ENCODE peak calls at places on chromosomes 3 and 15, in six cellular contexts. L is astrocyte of the cerebellum, K is A549, E is endothelial cell of umbilical vein, O is ovary, G is AG09309. F is an unnamed sample.

GRCh38 chr3:23129817-23130216 is 73.3 kb upstream of the UBE2E2 start:
- DNase-seq in E (no peak), O (no peak), G (peak; percentile 24), L (no peak), K (no peak), F (no peak)

GRCh38 chr15:96735621-96736020 is 405.1 kb downstream of the NR2F2 start:
- DNase-seq in K (no peak), O (no peak), L (no peak), G (no peak), E (no peak), F (no peak)

GRCh38 chr3:64290864-64291263 is 65.6 kb upstream of the PRICKLE2 start:
- DNase-seq in L (no peak), E (no peak), K (no peak), G (no peak), O (no peak), F (no peak)

GRCh38 chr3:48416091-48416505 is 13.8 kb downstream of the PLXNB1 start:
- DNase-seq in G (no peak), L (no peak), O (no peak), K (no peak), E (no peak), F (no peak)

GRCh38 chr3:197746214-197746613 is 3.5 kb upstream of the FYTTD1 start:
- DNase-seq in O (no peak), L (no peak), E (no peak), G (no peak), K (no peak), F (no peak)

GRCh38 chr3:59101091-59101738 is 51.4 kb upstream of the CFAP20DC start:
- DNase-seq in K (no peak), E (no peak), O (no peak), G (peak; percentile 53), L (no peak), F (no peak)

GRCh38 chr3:45084820-45085816 is 59.0 kb downstream of the CLEC3B start:
- DNase-seq in G (peak; percentile 82), E (no peak), K (no peak), O (no peak), L (peak; percentile 94), F (no peak)

GRCh38 chr15:83898295-83898694 is 244.4 kb downstream of the ADAMTSL3 start:
- DNase-seq in G (no peak), L (no peak), E (no peak), O (no peak), K (no peak), F (no peak)

GRCh38 chr3:149314807-149315578 is 18.4 kb downstream of the TM4SF18 start:
- DNase-seq in K (no peak), O (no peak), E (peak; percentile 60), L (peak; percentile 70), G (peak; percentile 71), F (no peak)

GRCh38 chr3:143634991-143635390 is 213.3 kb downstream of the SLC9A9 start:
- DNase-seq in L (no peak), G (no peak), K (no peak), E (no peak), O (no peak), F (no peak)

GRCh38 chr3:132723024-132723462 is 834 bp upstream of the NPHP3 start:
- DNase-seq in L (peak; percentile 42), K (peak; percentile 17), O (no peak), G (no peak), E (no peak), F (peak; percentile 22)

GRCh38 chr3:188431553-188431952 is 277.6 kb downstream of the LPP start:
- DNase-seq in O (no peak), G (peak; percentile 43), K (no peak), E (peak; percentile 68), L (no peak), F (peak; percentile 30)

GRCh38 chr3:124410471-124410870 is 319.8 kb upstream of the UMPS start:
- DNase-seq in K (no peak), E (no peak), L (no peak), O (no peak), G (no peak), F (peak; percentile 29)

GRCh38 chr15:66405605-66406004 is 18.9 kb downstream of the MAP2K1 start:
- DNase-seq in G (no peak), E (peak; percentile 83), K (no peak), O (no peak), L (no peak), F (no peak)

GRCh38 chr3:105823149-105823866 is 45.5 kb downstream of the CBLB start:
- DNase-seq in L (peak; percentile 66), O (no peak), G (peak; percentile 74), E (peak; percentile 63), K (peak; percentile 23), F (peak; percentile 81)

GRCh38 chr3:121748638-121749275 is 784 bp downstream of the GOLGB1 start:
- DNase-seq in G (peak; percentile 10), L (no peak), O (no peak), E (no peak), K (peak; percentile 15), F (no peak)

GRCh38 chr3:58164199-58164879 is 46.4 kb downstream of the DNASE1L3 start:
- DNase-seq in E (peak; percentile 65), K (peak; percentile 72), O (peak; percentile 77), G (no peak), L (peak; percentile 59), F (no peak)

GRCh38 chr3:12170207-12170606 is 11.5 kb upstream of the TIMP4 start:
- DNase-seq in E (no peak), K (no peak), G (no peak), L (no peak), O (no peak), F (no peak)

GRCh38 chr3:194691481-194692281 is 6.0 kb downstream of the FAM43A start:
- DNase-seq in O (no peak), L (no peak), G (no peak), K (no peak), E (peak; percentile 68), F (peak; percentile 22)

GRCh38 chr3:183502782-183503181 is 52.7 kb downstream of the KLHL6 start:
- DNase-seq in G (no peak), L (no peak), K (no peak), E (no peak), O (no peak), F (no peak)

GRCh38 chr3:27554706-27555105 is 70.5 kb upstream of the SLC4A7 start:
- DNase-seq in G (no peak), L (no peak), K (no peak), O (no peak), E (no peak), F (no peak)

GRCh38 chr3:40129510-40129909 is 180.0 kb upstream of the EIF1B start:
- DNase-seq in E (no peak), G (no peak), O (no peak), K (no peak), L (no peak), F (no peak)

GRCh38 chr3:10198761-10199688 is 34.3 kb downstream of the IRAK2 start:
- DNase-seq in G (no peak), K (peak; percentile 50), O (no peak), E (peak; percentile 73), L (no peak), F (peak; percentile 88)

GRCh38 chr15:48806151-48806550 is 4.7 kb downstream of the CEP152 start:
- DNase-seq in K (no peak), G (no peak), O (no peak), E (no peak), L (no peak), F (no peak)

GRCh38 chr15:67114046-67114445 is 48.6 kb downstream of the SMAD3 start:
- DNase-seq in G (no peak), K (no peak), L (no peak), O (no peak), E (no peak), F (no peak)

GRCh38 chr3:19866751-19867347 is 67.2 kb downstream of the EFHB start:
- DNase-seq in L (peak; percentile 41), K (peak; percentile 28), O (no peak), E (peak; percentile 63), G (peak; percentile 14), F (no peak)

GRCh38 chr3:175185903-175186302 is 326.8 kb downstream of the NAALADL2 start:
- DNase-seq in G (no peak), K (no peak), O (no peak), E (no peak), L (no peak), F (no peak)

GRCh38 chr3:110389005-110389404 is 682.6 kb upstream of the NECTIN3 start:
- DNase-seq in G (no peak), O (no peak), L (no peak), K (no peak), E (no peak), F (no peak)

GRCh38 chr3:120039642-120040610 is 54.3 kb downstream of the GSK3B start:
- DNase-seq in K (no peak), L (no peak), E (no peak), G (no peak), O (no peak), F (no peak)

GRCh38 chr3:158780795-158781590 is 20.9 kb upstream of the MFSD1 start:
- DNase-seq in O (no peak), L (no peak), E (no peak), K (no peak), G (no peak), F (no peak)
- TF ChIP-seq CTCF in O (no peak), L (peak; percentile 6), E (no peak), K (no peak), G (no peak), F (peak; percentile 21)

GRCh38 chr3:172070269-172070668 is 30.9 kb downstream of the FNDC3B start:
- DNase-seq in L (no peak), K (no peak), E (no peak), O (no peak), G (no peak), F (no peak)
- H3K4me3 ChIP-seq in L (no peak overlapping the region), K (no peak overlapping the region), E (no peak overlapping the region), O (no peak overlapping the region), G (no peak overlapping the region), F (no peak overlapping the region)

DNA sequence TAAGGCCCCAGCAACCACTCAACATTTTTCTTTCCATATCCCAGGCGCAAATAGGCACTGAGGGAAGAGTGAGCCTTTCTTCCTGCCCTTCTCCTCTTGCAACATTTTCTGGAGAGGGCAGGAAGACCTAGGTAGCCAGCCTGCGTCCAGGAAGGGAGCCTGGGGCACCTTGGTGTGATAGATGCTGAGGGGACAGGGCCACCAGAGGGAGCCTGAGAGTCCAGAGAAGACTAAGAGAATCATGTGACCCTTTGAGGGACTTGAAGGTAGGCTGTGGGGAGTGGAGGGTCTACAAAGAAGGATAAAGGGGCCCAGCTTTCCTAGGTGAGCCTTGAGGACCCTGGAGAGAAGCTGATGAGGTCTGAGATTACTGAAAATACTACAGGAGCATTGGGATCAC is 346.6 kb downstream of the CNTN6 start:
- DNase-seq in E (no peak), K (no peak), G (no peak), L (no peak), O (no peak), F (no peak)
- TF ChIP-seq CTCF in E (no peak), K (no peak), G (no peak), L (peak; percentile 4), O (no peak), F (peak; percentile 64)

GRCh38 chr15:39432007-39432406 is 148.9 kb upstream of the THBS1 start:
- DNase-seq in G (no peak), O (no peak), K (no peak), E (no peak), L (no peak), F (no peak)

GRCh38 chr15:39431371-39431770 is 149.5 kb upstream of the THBS1 start:
- DNase-seq in E (no peak), K (no peak), O (no peak), L (peak; percentile 35), G (no peak), F (no peak)

GRCh38 chr15:39434126-39434525 is 146.8 kb upstream of the THBS1 start:
- DNase-seq in L (no peak), K (no peak), O (no peak), E (peak; percentile 59), G (no peak), F (no peak)

GRCh38 chr15:39433351-39433750 is 147.5 kb upstream of the THBS1 start:
- DNase-seq in O (no peak), L (no peak), E (no peak), K (no peak), G (no peak), F (no peak)

GRCh38 chr15:39432935-39433334 is 147.9 kb upstream of the THBS1 start:
- DNase-seq in L (no peak), O (no peak), G (no peak), K (no peak), E (no peak), F (no peak)
- H3K4me3 ChIP-seq in L (no peak overlapping the region), O (no peak overlapping the region), G (no peak overlapping the region), K (no peak overlapping the region), E (no peak overlapping the region), F (no peak overlapping the region)

F was measured in epithelial cell of proximal tubule.